ENCODE peak calls at places on chromosomes 2 and 18, in eight cellular contexts. One of them, this sample, is unnamed.

GRCh38 chr2:88342749-88343148 is 109.7 kb downstream of the FOXI3 start:
- DNase-seq in COR-L47: no peak
- DNase-seq in NCI-H187: no peak
- DNase-seq in HAP-1: no peak
- DNase-seq in sigmoid colon: no peak
- DNase-seq in epithelial cell of prostate: no peak
- DNase-seq in activated T-cell treated with anti-CD3 and anti-CD28 coated beads, Interleukin-2, amount 50 U/mL, for 48 hours: no peak
- DNase-seq in NCI-H1694: no peak
- DNase-seq in this sample: no peak

GRCh38 chr18:45106331-45106774 is 425.7 kb downstream of the SETBP1 start:
- DNase-seq in COR-L47: no peak
- DNase-seq in NCI-H187: no peak
- DNase-seq in HAP-1: no peak
- DNase-seq in sigmoid colon: no peak
- DNase-seq in epithelial cell of prostate: no peak
- DNase-seq in activated T-cell treated with anti-CD3 and anti-CD28 coated beads, Interleukin-2, amount 50 U/mL, for 48 hours: no peak
- DNase-seq in NCI-H1694: no peak
- DNase-seq in this sample: no peak

GRCh38 chr18:2914844-2915243 is 68.0 kb downstream of the EMILIN2 start:
- DNase-seq in COR-L47: no peak
- DNase-seq in NCI-H187: no peak
- DNase-seq in HAP-1: no peak
- DNase-seq in sigmoid colon: peak
- DNase-seq in epithelial cell of prostate: no peak
- DNase-seq in activated T-cell treated with anti-CD3 and anti-CD28 coated beads, Interleukin-2, amount 50 U/mL, for 48 hours: peak
- DNase-seq in NCI-H1694: no peak
- DNase-seq in this sample: no peak

GRCh38 chr18:52054301-52054700 is 285.7 kb upstream of the DCC start:
- DNase-seq in COR-L47: no peak
- DNase-seq in NCI-H187: no peak
- DNase-seq in HAP-1: no peak
- DNase-seq in sigmoid colon: no peak
- DNase-seq in epithelial cell of prostate: peak
- DNase-seq in activated T-cell treated with anti-CD3 and anti-CD28 coated beads, Interleukin-2, amount 50 U/mL, for 48 hours: no peak
- DNase-seq in NCI-H1694: no peak
- DNase-seq in this sample: no peak

GRCh38 chr2:242052421-242052820 is 182.9 kb downstream of the RTP5 start:
- DNase-seq in COR-L47: no peak
- DNase-seq in NCI-H187: no peak
- DNase-seq in HAP-1: no peak
- DNase-seq in sigmoid colon: no peak
- DNase-seq in epithelial cell of prostate: no peak
- DNase-seq in activated T-cell treated with anti-CD3 and anti-CD28 coated beads, Interleukin-2, amount 50 U/mL, for 48 hours: no peak
- DNase-seq in NCI-H1694: no peak
- DNase-seq in this sample: no peak

GRCh38 chr18:56545539-56545938 is 92.9 kb downstream of the TXNL1 start:
- DNase-seq in COR-L47: no peak
- DNase-seq in NCI-H187: no peak
- DNase-seq in HAP-1: no peak
- DNase-seq in sigmoid colon: no peak
- DNase-seq in epithelial cell of prostate: no peak
- DNase-seq in activated T-cell treated with anti-CD3 and anti-CD28 coated beads, Interleukin-2, amount 50 U/mL, for 48 hours: no peak
- DNase-seq in NCI-H1694: no peak
- DNase-seq in this sample: no peak

GRCh38 chr2:62731275-62731674 is 25.8 kb downstream of the EHBP1 start:
- DNase-seq in COR-L47: no peak
- DNase-seq in NCI-H187: no peak
- DNase-seq in HAP-1: no peak
- DNase-seq in sigmoid colon: no peak
- DNase-seq in epithelial cell of prostate: no peak
- DNase-seq in activated T-cell treated with anti-CD3 and anti-CD28 coated beads, Interleukin-2, amount 50 U/mL, for 48 hours: no peak
- DNase-seq in NCI-H1694: no peak
- DNase-seq in this sample: no peak

GRCh38 chr18:80253871-80254492 is 6.7 kb upstream of the PARD6G start:
- DNase-seq in COR-L47: no peak
- DNase-seq in NCI-H187: no peak
- DNase-seq in HAP-1: peak
- DNase-seq in sigmoid colon: no peak
- DNase-seq in epithelial cell of prostate: no peak
- DNase-seq in activated T-cell treated with anti-CD3 and anti-CD28 coated beads, Interleukin-2, amount 50 U/mL, for 48 hours: peak
- DNase-seq in NCI-H1694: no peak
- DNase-seq in this sample: no peak

GRCh38 chr2:49271060-49271665 is 116.8 kb upstream of the FSHR start:
- DNase-seq in COR-L47: peak
- DNase-seq in NCI-H187: no peak
- DNase-seq in HAP-1: no peak
- DNase-seq in sigmoid colon: no peak
- DNase-seq in epithelial cell of prostate: no peak
- DNase-seq in activated T-cell treated with anti-CD3 and anti-CD28 coated beads, Interleukin-2, amount 50 U/mL, for 48 hours: no peak
- DNase-seq in NCI-H1694: no peak
- DNase-seq in this sample: no peak

GRCh38 chr18:26206488-26206887 is 19.8 kb upstream of the TAF4B start:
- DNase-seq in COR-L47: no peak
- DNase-seq in NCI-H187: no peak
- DNase-seq in HAP-1: no peak
- DNase-seq in sigmoid colon: no peak
- DNase-seq in epithelial cell of prostate: no peak
- DNase-seq in activated T-cell treated with anti-CD3 and anti-CD28 coated beads, Interleukin-2, amount 50 U/mL, for 48 hours: no peak
- DNase-seq in NCI-H1694: no peak
- DNase-seq in this sample: no peak